ENCODE peak calls at places on chromosomes 4 and X, in seven cellular contexts. D is NCI-H82; O is stimulated activated CD4-positive, alpha-beta T cell treated with anti-CD3 and anti-CD28 coated beads, Interleukin-2, amount 100 ng/mL, for 48 hours; K is dorsolateral prefrontal cortex; R is vagina; Z is HFFc6; Q is ascending aorta. G is an unnamed sample.

GRCh38 chr4:95087657-95088455 is 330.1 kb downstream of the BMPR1B start:
- DNase-seq in Q (no peak), K (no peak), R (no peak), O (no peak), D (peak), Z (no peak), G (no peak)

GRCh38 chrX:38806054-38806389 is 4.8 kb downstream of the MID1IP1 start:
- DNase-seq in O (no peak), Q (no peak), K (no peak), R (no peak), Z (no peak), D (peak), G (no peak)

GRCh38 chrX:135403374-135403773 is 18.4 kb upstream of the SMIM10L2A start:
- DNase-seq in R (no peak), Q (no peak), Z (no peak), K (no peak), D (no peak), O (no peak), G (no peak)

GRCh38 chr4:121462660-121463261 is 81.9 kb upstream of the QRFPR start:
- DNase-seq in Z (peak), O (peak), Q (no peak), R (no peak), D (peak), K (no peak), G (no peak)

GRCh38 chrX:68571292-68572256 is 72.7 kb downstream of the YIPF6 start:
- DNase-seq in O (no peak), R (no peak), D (no peak), K (no peak), Z (peak), Q (no peak), G (no peak)

GRCh38 chr4:38099908-38100407 is 139.8 kb downstream of the PTTG2 start:
- DNase-seq in K (no peak), Q (no peak), D (no peak), O (no peak), Z (peak), R (no peak), G (no peak)

GRCh38 chr4:143302526-143302925 is 34.1 kb upstream of the GAB1 start:
- DNase-seq in Q (no peak), K (no peak), O (no peak), D (no peak), R (no peak), Z (no peak), G (no peak)

GRCh38 chr4:54781771-54782170 is 124.0 kb downstream of the KIT start:
- DNase-seq in Z (no peak), K (no peak), Q (no peak), R (no peak), O (no peak), D (no peak), G (no peak)

GRCh38 chrX:9728271-9728670 is 37.4 kb downstream of the GPR143 start:
- DNase-seq in R (no peak), Z (no peak), D (no peak), O (no peak), Q (no peak), K (no peak), G (no peak)

GRCh38 chr4:74631338-74631737 is 163.0 kb downstream of the BTC start:
- DNase-seq in R (no peak), Z (no peak), K (no peak), Q (no peak), D (no peak), O (no peak), G (no peak)

GRCh38 chrX:70089575-70090297 is 27.5 kb downstream of the OTUD6A start:
- DNase-seq in R (no peak), Q (no peak), K (no peak), O (no peak), D (no peak), Z (peak), G (no peak)

GRCh38 chr4:150570862-150571261 is 11.1 kb upstream of the MAB21L2 start:
- DNase-seq in Q (no peak), O (no peak), D (peak), K (no peak), Z (no peak), R (no peak), G (no peak)

GRCh38 chr4:40553995-40554394 is 75.7 kb downstream of the RBM47 start:
- DNase-seq in Z (no peak), K (no peak), R (no peak), O (no peak), D (no peak), Q (no peak), G (no peak)

GRCh38 chr4:159900562-159900961 is 797.7 kb downstream of the RAPGEF2 start:
- DNase-seq in Q (no peak), Z (no peak), D (no peak), O (no peak), K (no peak), R (no peak), G (no peak)

GRCh38 chr4:100034265-100034664 is 84.2 kb upstream of the H2AZ1 start:
- DNase-seq in R (no peak), D (no peak), Q (no peak), K (no peak), O (no peak), Z (no peak), G (no peak)

GRCh38 chr4:54554339-54554990 is 103.3 kb upstream of the KIT start:
- DNase-seq in R (no peak), D (no peak), Q (no peak), O (no peak), Z (no peak), K (no peak), G (no peak)

GRCh38 chr4:45663495-45664148 is 460.2 kb downstream of the GABRG1 start:
- DNase-seq in Q (no peak), R (no peak), D (no peak), Z (no peak), K (no peak), O (no peak), G (no peak)

GRCh38 chr4:151961456-151961855 is 200.6 kb upstream of the GATB start:
- DNase-seq in K (no peak), O (no peak), R (no peak), D (no peak), Q (no peak), Z (no peak), G (no peak)

GRCh38 chr4:152961041-152961751 is 25.1 kb downstream of the FHDC1 start:
- DNase-seq in Q (no peak), K (no peak), O (no peak), D (no peak), Z (no peak), R (peak), G (no peak)

G was measured in coronary artery.